ENCODE peak calls at places on chromosomes 7 and 10, in seven cellular contexts. M is Kasumi-1, J is BE2C, N is uterus, V is retina, C is psoas muscle, Y is amniotic stem cell. T is an unnamed sample.
A peak's percentile ranks its signal among the peaks of the same experiment; 100 is the strongest.

GRCh38 chr10:28533571-28534304 is 820 bp downstream of the WAC start:
- DNase-seq in V (peak; percentile 68), N (peak; percentile 67), J (peak; percentile 72), M (peak; percentile 29), Y (no peak), C (peak; percentile 73), T (peak; percentile 80)

GRCh38 chr7:106021211-106022067 is 58.4 kb downstream of the CDHR3 start:
- DNase-seq in Y (no peak), M (no peak), J (no peak), V (peak; percentile 71), C (no peak), N (no peak), T (no peak)

GRCh38 chr10:97127960-97128850 is 57.6 kb downstream of the SLIT1 start:
- DNase-seq in J (peak; percentile 40), Y (no peak), V (peak; percentile 42), C (no peak), N (no peak), M (no peak), T (no peak)

GRCh38 chr7:144513332-144513731 is 109.8 kb upstream of the NOBOX start:
- DNase-seq in N (no peak), V (peak; percentile 42), Y (no peak), C (no peak), J (no peak), M (peak; percentile 85), T (no peak)

GRCh38 chr10:1461016-1461415 is 276.3 kb downstream of the ADARB2 start:
- DNase-seq in V (no peak), J (no peak), N (no peak), M (peak; percentile 22), Y (no peak), C (no peak), T (no peak)

GRCh38 chr10:59895629-59896116 is 10.7 kb downstream of the CCDC6 start:
- DNase-seq in N (no peak), V (no peak), J (peak; percentile 39), M (no peak), Y (no peak), C (no peak), T (no peak)

GRCh38 chr10:88986549-88987242 is 3.9 kb upstream of the FAS start:
- DNase-seq in C (no peak), V (no peak), M (peak; percentile 53), Y (no peak), N (no peak), J (peak; percentile 27), T (no peak)

GRCh38 chr10:8036521-8037198 is 17.8 kb upstream of the GATA3 start:
- DNase-seq in C (no peak), J (no peak), V (peak; percentile 18), Y (no peak), M (no peak), N (no peak), T (no peak)

GRCh38 chr7:28956608-28957063 is 1.5 kb downstream of the TRIL start:
- DNase-seq in C (peak; percentile 65), Y (peak; percentile 29), N (peak; percentile 70), M (no peak), J (peak; percentile 69), V (no peak), T (peak; percentile 73)

GRCh38 chr7:116407165-116407564 is 92.4 kb upstream of the CAV2 start:
- DNase-seq in Y (no peak), M (no peak), N (no peak), V (no peak), J (no peak), C (no peak), T (no peak)

GRCh38 chr7:116122972-116123595 is 87.3 kb upstream of the TES start:
- DNase-seq in J (no peak), C (no peak), N (no peak), M (peak; percentile 67), Y (peak; percentile 19), V (peak; percentile 33), T (no peak)

GRCh38 chr10:125329056-125329455 is 168.7 kb upstream of the CTBP2 start:
- DNase-seq in N (no peak), C (no peak), J (no peak), Y (no peak), V (no peak), M (no peak), T (no peak)

GRCh38 chr10:111811515-111811914 is 372.1 kb downstream of the GPAM start:
- DNase-seq in Y (no peak), M (no peak), V (no peak), N (no peak), J (no peak), C (no peak), T (no peak)

T was measured in heart right ventricle.